ENCODE peak calls at places on chromosomes 13 and 19, in ten cellular contexts. S, V, K, Q, P, E, G, Y, N and F are unnamed samples.

GRCh38 chr13:33017410-33017929 is 1.2 kb downstream of the KL start:
- DNase-seq in S (no peak), V (peak), K (no peak), Q (no peak), P (no peak), E (no peak), G (peak), Y (no peak), N (no peak), F (no peak)

GRCh38 chr19:5354403-5354802 is 13.8 kb upstream of the PTPRS start:
- DNase-seq in S (no peak), V (no peak), K (no peak), Q (no peak), P (no peak), E (peak), G (peak), Y (no peak), N (no peak), F (peak)

GRCh38 chr19:7471696-7472620 is 16.9 kb downstream of the PEX11G start:
- DNase-seq in S (no peak), V (no peak), K (no peak), Q (peak), P (no peak), E (no peak), G (no peak), Y (no peak), N (no peak), F (no peak)

GRCh38 chr13:43331676-43332075 is 308.3 kb downstream of the DNAJC15 start:
- DNase-seq in S (no peak), V (no peak), K (no peak), Q (no peak), P (no peak), E (peak), G (peak), Y (no peak), N (no peak), F (no peak)

GRCh38 chr19:14632286-14632685 is 42.4 kb downstream of the ADGRE3 start:
- DNase-seq in S (no peak), V (no peak), K (no peak), Q (no peak), P (peak), E (peak), G (peak), Y (no peak), N (peak), F (no peak)

GRCh38 chr13:51861728-51862300 is at the start of gene CCDC70:
- DNase-seq in S (no peak), V (no peak), K (no peak), Q (no peak), P (no peak), E (peak), G (peak), Y (no peak), N (no peak), F (no peak)

GRCh38 chr19:54137913-54138776 is 583 bp downstream of the CNOT3 start:
- DNase-seq in S (peak), V (peak), K (peak), Q (no peak), P (no peak), E (no peak), G (no peak), Y (no peak), N (no peak), F (peak)

GRCh38 chr13:103354189-103354588 is 288.0 kb upstream of the SLC10A2 start:
- DNase-seq in S (no peak), V (no peak), K (no peak), Q (no peak), P (no peak), E (no peak), G (peak), Y (no peak), N (no peak), F (no peak)

GRCh38 chr19:46744005-46744691 is 1.7 kb upstream of the FKRP start:
- DNase-seq in S (no peak), V (no peak), K (no peak), Q (no peak), P (no peak), E (no peak), G (no peak), Y (no peak), N (no peak), F (no peak)

GRCh38 chr19:6100284-6100915 is 9.9 kb downstream of the RFX2 start:
- DNase-seq in S (no peak), V (no peak), K (peak), Q (no peak), P (no peak), E (no peak), G (no peak), Y (no peak), N (no peak), F (peak)

GRCh38 chr19:21398851-21399250 is 1.9 kb downstream of the ZNF493 start:
- DNase-seq in S (no peak), V (no peak), K (no peak), Q (peak), P (no peak), E (no peak), G (peak), Y (no peak), N (peak), F (no peak)

GRCh38 chr19:31408460-31409124 is 59.4 kb upstream of the TSHZ3 start:
- DNase-seq in S (no peak), V (peak), K (no peak), Q (peak), P (no peak), E (peak), G (peak), Y (no peak), N (peak), F (no peak)

DNA sequence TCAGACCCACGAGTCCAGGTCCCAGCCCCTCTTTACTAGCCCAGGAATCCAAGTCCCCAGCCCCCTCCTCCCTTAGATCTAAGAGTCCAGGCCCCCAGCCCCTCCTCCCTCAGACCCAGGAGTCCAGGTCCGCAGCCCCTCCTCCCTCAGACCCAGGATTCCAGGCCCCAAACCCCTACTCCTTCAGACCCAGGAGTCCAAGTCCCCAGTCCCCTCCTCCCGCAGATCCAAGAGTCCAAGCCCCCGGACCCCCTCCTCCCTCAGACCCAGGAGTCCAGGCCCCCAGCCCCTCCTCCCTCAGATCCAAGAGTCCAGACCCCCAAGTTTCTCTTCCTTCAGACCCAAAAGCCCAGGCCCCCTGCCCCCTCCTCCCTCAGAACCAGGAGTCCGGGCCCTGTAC is 11.5 kb downstream of the SPACA6 start:
- DNase-seq in S (no peak), V (no peak), K (no peak), Q (no peak), P (no peak), E (no peak), G (no peak), Y (no peak), N (no peak), F (no peak)
- H3K4me3 ChIP-seq in S (peak), V (peak), K (peak), Q (peak), P (peak), E (peak), G (peak), Y (peak), N (peak), F (peak)

DNA sequence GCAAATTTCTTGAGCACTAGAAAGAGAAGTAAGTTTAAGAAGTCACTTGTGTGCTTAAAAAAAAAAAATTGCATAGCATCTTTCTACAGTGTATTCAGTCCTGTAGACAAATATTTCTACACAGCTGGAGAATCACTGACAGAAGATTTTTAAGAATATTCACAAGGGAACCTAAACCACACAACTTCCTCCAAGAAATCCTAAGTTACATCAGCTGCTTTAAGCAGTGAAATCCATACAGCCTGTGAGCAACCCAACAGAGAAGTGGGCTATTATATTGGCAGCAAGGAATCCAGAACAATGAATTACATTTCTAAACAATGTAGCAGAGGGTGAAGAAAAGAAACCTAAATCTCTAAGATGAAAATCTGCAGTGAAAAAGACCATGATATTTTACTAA is 1.5 kb downstream of the DOCK9 start:
- DNase-seq in S (no peak), V (no peak), K (no peak), Q (no peak), P (no peak), E (no peak), G (peak), Y (no peak), N (peak), F (no peak)
- H3K4me3 ChIP-seq in S (no peak), V (no peak), K (no peak), Q (no peak), P (no peak), E (peak), G (no peak), Y (peak), N (no peak), F (no peak)

GRCh38 chr19:44755219-44755618 is 6.7 kb downstream of the BCL3 start:
- DNase-seq in S (no peak), V (no peak), K (no peak), Q (no peak), P (no peak), E (no peak), G (no peak), Y (no peak), N (no peak), F (peak)
- H3K4me3 ChIP-seq in S (peak), V (no peak), K (no peak), Q (no peak), P (no peak), E (no peak), G (no peak), Y (no peak), N (no peak), F (peak)

GRCh38 chr19:48613852-48614435 is 932 bp downstream of the FAM83E start:
- DNase-seq in S (no peak), V (no peak), K (no peak), Q (no peak), P (no peak), E (no peak), G (no peak), Y (no peak), N (no peak), F (no peak)
- H3K4me3 ChIP-seq in S (no peak), V (no peak), K (no peak), Q (no peak), P (no peak), E (no peak), G (no peak), Y (no peak), N (no peak), F (no peak)

DNA sequence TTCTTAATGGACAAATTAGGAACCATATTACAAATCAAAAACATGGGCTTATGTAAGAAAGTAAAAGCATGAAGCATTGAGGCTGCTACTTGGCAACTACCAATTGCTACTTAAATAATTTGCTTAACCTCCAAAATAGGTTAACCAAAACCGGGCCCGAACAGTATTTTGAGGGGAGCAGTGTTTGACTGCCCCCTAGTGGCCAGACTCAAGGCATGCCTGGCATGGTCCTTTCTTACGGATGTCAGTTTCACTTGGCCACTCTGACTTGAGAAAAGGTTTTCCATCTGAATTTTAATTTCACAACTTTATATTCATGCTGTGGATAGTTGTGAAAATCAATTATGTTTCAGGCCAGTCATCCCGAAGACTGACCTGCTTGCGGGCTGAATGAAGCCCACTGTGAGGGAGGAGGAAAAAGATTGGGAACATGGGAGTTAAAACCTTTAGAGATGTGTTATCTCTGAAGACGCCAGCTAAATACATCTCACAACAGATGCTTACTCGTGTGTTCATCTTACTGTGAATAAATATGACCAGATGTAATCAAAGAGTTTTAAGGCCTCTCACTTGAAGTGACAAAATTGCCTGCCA is 2.9 kb downstream of the RXFP2 start:
- DNase-seq in S (peak), V (peak), K (peak), Q (peak), P (peak), E (peak), G (peak), Y (no peak), N (peak), F (peak)
- H3K4me3 ChIP-seq in S (no peak), V (no peak), K (no peak), Q (no peak), P (no peak), E (no peak), G (no peak), Y (no peak), N (no peak), F (no peak)

GRCh38 chr13:77416666-77417212 is 89.8 kb upstream of the MYCBP2 start:
- DNase-seq in S (no peak), V (no peak), K (no peak), Q (no peak), P (no peak), E (no peak), G (no peak), Y (no peak), N (no peak), F (no peak)
- H3K4me3 ChIP-seq in S (no peak), V (no peak), K (no peak), Q (no peak), P (no peak), E (no peak), G (no peak), Y (no peak), N (no peak), F (no peak)

GRCh38 chr13:64928704-64929499 is 2301.2 kb downstream of the PCDH9 start:
- DNase-seq in S (no peak), V (no peak), K (no peak), Q (peak), P (no peak), E (peak), G (peak), Y (no peak), N (peak), F (no peak)
- H3K4me3 ChIP-seq in S (no peak), V (no peak), K (no peak), Q (no peak), P (no peak), E (no peak), G (no peak), Y (no peak), N (no peak), F (no peak)

DNA sequence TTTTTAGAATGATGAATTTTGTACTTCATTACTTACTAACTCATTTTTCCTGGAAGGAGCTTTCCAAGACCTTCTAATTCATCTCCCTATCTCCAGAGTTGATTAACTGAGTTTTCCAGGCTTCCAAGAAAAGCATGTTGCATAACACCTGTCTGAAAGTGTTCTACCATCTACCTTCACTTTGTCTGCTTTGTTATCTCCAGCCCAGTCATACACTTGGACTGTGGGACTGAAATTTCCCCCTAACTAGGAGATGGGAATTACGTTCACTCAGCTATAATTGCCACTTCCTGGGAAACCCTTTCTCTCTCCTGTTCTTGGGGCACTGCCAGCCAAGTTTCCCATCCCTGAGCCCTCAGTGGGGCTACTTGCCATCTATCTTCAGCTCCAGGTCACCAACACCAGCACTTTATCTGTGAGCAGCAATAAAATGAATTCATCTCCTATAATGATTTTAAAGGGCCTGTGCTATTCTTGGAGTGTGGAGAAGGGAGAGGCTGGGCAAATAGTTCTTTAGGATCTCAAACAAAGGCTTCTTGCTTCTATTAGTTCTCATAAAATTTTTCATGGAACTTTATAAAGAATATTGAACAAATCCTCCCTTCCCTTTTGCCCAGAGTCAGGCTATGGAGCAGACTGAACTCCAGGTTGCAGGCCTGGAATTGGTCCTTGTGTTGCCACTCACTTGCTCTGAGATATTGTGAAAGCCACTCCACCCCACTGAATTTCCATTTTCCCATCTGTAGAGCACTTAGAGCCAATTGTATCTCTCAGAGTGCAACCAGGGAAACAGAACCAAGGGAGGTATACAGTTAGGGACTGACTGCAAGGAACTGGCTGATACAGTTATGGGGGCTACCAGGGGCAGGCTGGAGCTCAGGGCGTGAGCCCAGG is 17.8 kb upstream of the ATP12A start:
- DNase-seq in S (no peak), V (no peak), K (no peak), Q (no peak), P (no peak), E (no peak), G (no peak), Y (no peak), N (no peak), F (no peak)
- H3K4me3 ChIP-seq in S (no peak), V (no peak), K (no peak), Q (no peak), P (no peak), E (no peak), G (no peak), Y (no peak), N (no peak), F (no peak)

GRCh38 chr19:9348671-9349070 is 14.1 kb upstream of the ZNF177 start:
- DNase-seq in S (no peak), V (no peak), K (no peak), Q (no peak), P (no peak), E (no peak), G (no peak), Y (no peak), N (no peak), F (no peak)
- H3K4me3 ChIP-seq in S (no peak), V (no peak), K (no peak), Q (no peak), P (no peak), E (no peak), G (no peak), Y (no peak), N (no peak), F (no peak)

GRCh38 chr19:50040967-50041366 is 15.2 kb downstream of the ZNF473 start:
- DNase-seq in S (no peak), V (no peak), K (no peak), Q (no peak), P (no peak), E (no peak), G (no peak), Y (no peak), N (no peak), F (no peak)
- H3K4me3 ChIP-seq in S (no peak), V (no peak), K (no peak), Q (no peak), P (no peak), E (no peak), G (no peak), Y (no peak), N (no peak), F (no peak)